ENCODE peak calls at places on chromosome 16, in seven cellular contexts. One of them, this sample, is unnamed.

GRCh38 chr16:68111379-68111778 is 26.2 kb downstream of the NFATC3 start:
- DNase-seq in sigmoid colon: no peak
- DNase-seq in upper lobe of left lung: no peak
- DNase-seq in esophagus muscularis mucosa: no peak
- DNase-seq in A549: no peak
- DNase-seq in tibial nerve: no peak
- DNase-seq in transverse colon: no peak
- DNase-seq in this sample: no peak

GRCh38 chr16:57871457-57871856 is 69.2 kb upstream of the KIFC3 start:
- DNase-seq in upper lobe of left lung: no peak
- DNase-seq in transverse colon: no peak
- DNase-seq in A549: peak
- DNase-seq in esophagus muscularis mucosa: no peak
- DNase-seq in sigmoid colon: no peak
- DNase-seq in tibial nerve: no peak
- DNase-seq in this sample: no peak

GRCh38 chr16:66426112-66427035 is 721 bp upstream of the BEAN1 start:
- DNase-seq in tibial nerve: no peak
- DNase-seq in transverse colon: no peak
- DNase-seq in esophagus muscularis mucosa: no peak
- DNase-seq in sigmoid colon: peak
- DNase-seq in A549: no peak
- DNase-seq in upper lobe of left lung: peak
- DNase-seq in this sample: no peak

GRCh38 chr16:4936181-4936990 is 562 bp downstream of the PPL start:
- DNase-seq in tibial nerve: no peak
- DNase-seq in upper lobe of left lung: peak
- DNase-seq in transverse colon: peak
- DNase-seq in sigmoid colon: peak
- DNase-seq in A549: no peak
- DNase-seq in esophagus muscularis mucosa: no peak
- DNase-seq in this sample: peak

GRCh38 chr16:89588413-89589109 is 13.0 kb downstream of the CPNE7 start:
- DNase-seq in upper lobe of left lung: peak
- DNase-seq in tibial nerve: no peak
- DNase-seq in sigmoid colon: no peak
- DNase-seq in transverse colon: no peak
- DNase-seq in esophagus muscularis mucosa: no peak
- DNase-seq in A549: no peak
- DNase-seq in this sample: no peak

GRCh38 chr16:87741700-87742415 is 23.9 kb downstream of the KLHDC4 start:
- DNase-seq in esophagus muscularis mucosa: no peak
- DNase-seq in sigmoid colon: no peak
- DNase-seq in transverse colon: no peak
- DNase-seq in upper lobe of left lung: no peak
- DNase-seq in A549: no peak
- DNase-seq in tibial nerve: no peak
- DNase-seq in this sample: no peak

GRCh38 chr16:22898874-22899348 is 84.9 kb downstream of the HS3ST2 start:
- DNase-seq in tibial nerve: peak
- DNase-seq in upper lobe of left lung: no peak
- DNase-seq in A549: peak
- DNase-seq in transverse colon: peak
- DNase-seq in sigmoid colon: peak
- DNase-seq in esophagus muscularis mucosa: no peak
- DNase-seq in this sample: peak

GRCh38 chr16:27701381-27701780 is 151.4 kb downstream of the KATNIP start:
- DNase-seq in sigmoid colon: peak
- DNase-seq in transverse colon: no peak
- DNase-seq in upper lobe of left lung: no peak
- DNase-seq in esophagus muscularis mucosa: no peak
- DNase-seq in tibial nerve: no peak
- DNase-seq in A549: no peak
- DNase-seq in this sample: no peak

GRCh38 chr16:21167929-21168602 is 9.6 kb downstream of the LDAF1 start:
- DNase-seq in tibial nerve: no peak
- DNase-seq in esophagus muscularis mucosa: no peak
- DNase-seq in upper lobe of left lung: no peak
- DNase-seq in sigmoid colon: no peak
- DNase-seq in A549: no peak
- DNase-seq in transverse colon: no peak
- DNase-seq in this sample: no peak

GRCh38 chr16:55832788-55833583 is at the start of gene CES1:
- DNase-seq in transverse colon: peak
- DNase-seq in upper lobe of left lung: peak
- DNase-seq in tibial nerve: peak
- DNase-seq in esophagus muscularis mucosa: peak
- DNase-seq in A549: no peak
- DNase-seq in sigmoid colon: peak
- DNase-seq in this sample: no peak

GRCh38 chr16:22210285-22210684 is 4.2 kb downstream of the EEF2K start:
- DNase-seq in A549: no peak
- DNase-seq in upper lobe of left lung: no peak
- DNase-seq in sigmoid colon: no peak
- DNase-seq in tibial nerve: no peak
- DNase-seq in transverse colon: no peak
- DNase-seq in esophagus muscularis mucosa: no peak
- DNase-seq in this sample: no peak

GRCh38 chr16:14362774-14363371 is 267.2 kb downstream of the PARN start:
- DNase-seq in transverse colon: no peak
- DNase-seq in A549: no peak
- DNase-seq in tibial nerve: no peak
- DNase-seq in esophagus muscularis mucosa: no peak
- DNase-seq in upper lobe of left lung: peak
- DNase-seq in sigmoid colon: peak
- DNase-seq in this sample: no peak

GRCh38 chr16:4217246-4218131 is 24.4 kb downstream of the SRL start:
- DNase-seq in transverse colon: peak
- DNase-seq in esophagus muscularis mucosa: no peak
- DNase-seq in upper lobe of left lung: peak
- DNase-seq in A549: no peak
- DNase-seq in sigmoid colon: no peak
- DNase-seq in tibial nerve: no peak
- DNase-seq in this sample: no peak

GRCh38 chr16:67727521-67728485 is 8.7 kb upstream of the GFOD2 start:
- DNase-seq in A549: no peak
- DNase-seq in transverse colon: no peak
- DNase-seq in esophagus muscularis mucosa: no peak
- DNase-seq in tibial nerve: no peak
- DNase-seq in sigmoid colon: peak
- DNase-seq in upper lobe of left lung: no peak
- DNase-seq in this sample: no peak

GRCh38 chr16:69223882-69224281 is 36.9 kb downstream of the SNTB2 start:
- DNase-seq in A549: no peak
- DNase-seq in transverse colon: no peak
- DNase-seq in upper lobe of left lung: no peak
- DNase-seq in esophagus muscularis mucosa: no peak
- DNase-seq in sigmoid colon: no peak
- DNase-seq in tibial nerve: no peak
- DNase-seq in this sample: no peak

GRCh38 chr16:51526622-51527021 is 375.6 kb upstream of the SALL1 start:
- DNase-seq in esophagus muscularis mucosa: no peak
- DNase-seq in tibial nerve: no peak
- DNase-seq in A549: no peak
- DNase-seq in upper lobe of left lung: no peak
- DNase-seq in transverse colon: no peak
- DNase-seq in sigmoid colon: no peak
- DNase-seq in this sample: no peak

GRCh38 chr16:24701521-24701951 is 27.9 kb upstream of the TNRC6A start:
- DNase-seq in tibial nerve: no peak
- DNase-seq in sigmoid colon: no peak
- DNase-seq in upper lobe of left lung: no peak
- DNase-seq in transverse colon: no peak
- DNase-seq in esophagus muscularis mucosa: no peak
- DNase-seq in A549: no peak
- DNase-seq in this sample: no peak

GRCh38 chr16:12546918-12547607 is 256.6 kb downstream of the CPPED1 start:
- DNase-seq in transverse colon: no peak
- DNase-seq in A549: no peak
- DNase-seq in tibial nerve: no peak
- DNase-seq in sigmoid colon: no peak
- DNase-seq in esophagus muscularis mucosa: no peak
- DNase-seq in upper lobe of left lung: no peak
- DNase-seq in this sample: no peak

GRCh38 chr16:11470676-11471415 is 115.9 kb downstream of the LITAF start:
- DNase-seq in upper lobe of left lung: no peak
- DNase-seq in sigmoid colon: no peak
- DNase-seq in tibial nerve: no peak
- DNase-seq in transverse colon: no peak
- DNase-seq in esophagus muscularis mucosa: no peak
- DNase-seq in A549: no peak
- DNase-seq in this sample: no peak

GRCh38 chr16:8673611-8674412 is 605 bp upstream of the ABAT start:
- DNase-seq in esophagus muscularis mucosa: no peak
- DNase-seq in tibial nerve: no peak
- DNase-seq in transverse colon: no peak
- DNase-seq in upper lobe of left lung: no peak
- DNase-seq in A549: no peak
- DNase-seq in sigmoid colon: peak
- DNase-seq in this sample: no peak

GRCh38 chr16:11916524-11917285 is 949 bp upstream of the GSPT1 start:
- DNase-seq in esophagus muscularis mucosa: no peak
- DNase-seq in sigmoid colon: no peak
- DNase-seq in transverse colon: peak
- DNase-seq in tibial nerve: no peak
- DNase-seq in A549: peak
- DNase-seq in upper lobe of left lung: no peak
- DNase-seq in this sample: peak

DNA sequence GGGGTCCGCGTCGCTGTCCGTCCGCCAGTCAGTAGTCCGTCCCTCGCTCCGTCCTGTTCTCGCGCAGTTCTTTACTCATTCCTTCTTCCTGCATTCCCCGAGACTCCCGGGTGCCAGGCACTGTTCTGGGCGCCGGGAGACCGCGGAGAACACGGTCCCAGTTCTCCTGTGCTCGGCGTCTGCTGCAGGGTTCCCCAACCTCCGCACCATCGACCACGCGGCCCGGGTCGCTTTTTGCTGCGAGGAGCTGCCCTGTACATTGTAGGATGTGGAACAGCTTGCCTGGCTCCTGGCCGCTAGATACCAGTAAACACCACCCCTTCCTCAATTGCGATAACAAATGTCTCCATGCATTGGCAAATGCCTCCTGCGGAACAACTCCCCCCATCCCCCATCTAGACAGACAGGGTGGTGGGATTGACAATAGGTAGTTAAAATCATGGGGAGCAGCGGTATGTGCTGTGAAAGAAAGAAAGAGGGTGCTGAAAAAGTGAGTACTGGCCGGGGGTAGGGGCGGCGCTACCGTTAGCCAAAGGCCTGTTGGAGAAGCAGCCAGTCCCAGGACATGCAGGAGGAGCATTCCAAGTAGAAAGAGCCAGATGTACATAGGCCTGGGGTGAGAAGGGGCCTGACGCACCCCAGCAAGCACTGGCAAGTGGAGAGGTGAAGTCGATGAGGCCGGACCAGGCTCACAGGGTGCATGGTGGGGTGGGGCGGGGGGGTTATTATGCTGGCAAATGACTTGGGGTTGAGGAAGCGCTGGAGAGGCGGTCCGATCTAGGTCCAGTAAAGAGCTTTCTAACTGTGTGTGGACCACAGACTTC is 655 bp downstream of the TRAF7 start:
- DNase-seq in transverse colon: no peak
- DNase-seq in tibial nerve: peak
- DNase-seq in sigmoid colon: no peak
- DNase-seq in esophagus muscularis mucosa: no peak
- DNase-seq in upper lobe of left lung: peak
- DNase-seq in A549: no peak
- DNase-seq in this sample: no peak
- TF ChIP-seq POLR2A in transverse colon: no peak
- TF ChIP-seq POLR2A in tibial nerve: no peak
- TF ChIP-seq POLR2A in sigmoid colon: no peak
- TF ChIP-seq POLR2A in esophagus muscularis mucosa: no peak
- TF ChIP-seq POLR2A in upper lobe of left lung: no peak
- TF ChIP-seq POLR2A in A549: no peak
- TF ChIP-seq POLR2A in this sample: no peak

GRCh38 chr16:62205459-62205858 is 169.2 kb upstream of the CDH8 start:
- DNase-seq in tibial nerve: no peak
- DNase-seq in sigmoid colon: no peak
- DNase-seq in upper lobe of left lung: no peak
- DNase-seq in A549: no peak
- DNase-seq in esophagus muscularis mucosa: no peak
- DNase-seq in transverse colon: no peak
- DNase-seq in this sample: no peak
- TF ChIP-seq EP300 in tibial nerve: no peak
- TF ChIP-seq EP300 in sigmoid colon: no peak
- TF ChIP-seq EP300 in upper lobe of left lung: no peak
- TF ChIP-seq EP300 in A549: no peak
- TF ChIP-seq EP300 in esophagus muscularis mucosa: no peak
- TF ChIP-seq EP300 in transverse colon: no peak
- TF ChIP-seq EP300 in this sample: no peak

GRCh38 chr16:30369938-30370443 is 303 bp downstream of the TBC1D10B start:
- DNase-seq in A549: no peak
- DNase-seq in transverse colon: no peak
- DNase-seq in esophagus muscularis mucosa: no peak
- DNase-seq in sigmoid colon: no peak
- DNase-seq in upper lobe of left lung: peak
- DNase-seq in tibial nerve: no peak
- DNase-seq in this sample: no peak
- H3K4me3 ChIP-seq in A549: peak
- H3K4me3 ChIP-seq in transverse colon: peak
- H3K4me3 ChIP-seq in esophagus muscularis mucosa: peak
- H3K4me3 ChIP-seq in sigmoid colon: peak
- H3K4me3 ChIP-seq in upper lobe of left lung: peak
- H3K4me3 ChIP-seq in tibial nerve: peak
- H3K4me3 ChIP-seq in this sample: peak

GRCh38 chr16:3023415-3023668 is 400 bp downstream of the HCFC1R1 start:
- DNase-seq in transverse colon: no peak
- DNase-seq in upper lobe of left lung: no peak
- DNase-seq in sigmoid colon: no peak
- DNase-seq in tibial nerve: no peak
- DNase-seq in esophagus muscularis mucosa: no peak
- DNase-seq in A549: peak
- DNase-seq in this sample: no peak
- TF ChIP-seq POLR2A in transverse colon: no peak
- TF ChIP-seq POLR2A in upper lobe of left lung: no peak
- TF ChIP-seq POLR2A in sigmoid colon: no peak
- TF ChIP-seq POLR2A in tibial nerve: no peak
- TF ChIP-seq POLR2A in esophagus muscularis mucosa: no peak
- TF ChIP-seq POLR2A in A549: no peak
- TF ChIP-seq POLR2A in this sample: no peak

GRCh38 chr16:28821874-28822519 is 802 bp upstream of the ATXN2L start:
- DNase-seq in tibial nerve: no peak
- DNase-seq in upper lobe of left lung: no peak
- DNase-seq in A549: no peak
- DNase-seq in sigmoid colon: no peak
- DNase-seq in transverse colon: no peak
- DNase-seq in esophagus muscularis mucosa: no peak
- DNase-seq in this sample: no peak
- TF ChIP-seq EP300 in tibial nerve: no peak
- TF ChIP-seq EP300 in upper lobe of left lung: no peak
- TF ChIP-seq EP300 in A549: no peak
- TF ChIP-seq EP300 in sigmoid colon: no peak
- TF ChIP-seq EP300 in transverse colon: no peak
- TF ChIP-seq EP300 in esophagus muscularis mucosa: no peak
- TF ChIP-seq EP300 in this sample: no peak

GRCh38 chr16:46687486-46687885 is 1.5 kb downstream of the VPS35 start:
- DNase-seq in transverse colon: no peak
- DNase-seq in tibial nerve: no peak
- DNase-seq in A549: no peak
- DNase-seq in sigmoid colon: no peak
- DNase-seq in upper lobe of left lung: no peak
- DNase-seq in esophagus muscularis mucosa: no peak
- DNase-seq in this sample: no peak
- H3K4me3 ChIP-seq in transverse colon: no peak
- H3K4me3 ChIP-seq in tibial nerve: peak
- H3K4me3 ChIP-seq in A549: peak
- H3K4me3 ChIP-seq in sigmoid colon: peak
- H3K4me3 ChIP-seq in upper lobe of left lung: peak
- H3K4me3 ChIP-seq in esophagus muscularis mucosa: peak
- H3K4me3 ChIP-seq in this sample: peak

GRCh38 chr16:528111-529011 is 849 bp downstream of the CAPN15 start:
- DNase-seq in tibial nerve: no peak
- DNase-seq in A549: no peak
- DNase-seq in transverse colon: peak
- DNase-seq in esophagus muscularis mucosa: no peak
- DNase-seq in sigmoid colon: no peak
- DNase-seq in upper lobe of left lung: peak
- DNase-seq in this sample: peak
- TF ChIP-seq POLR2A in tibial nerve: no peak
- TF ChIP-seq POLR2A in A549: no peak
- TF ChIP-seq POLR2A in transverse colon: peak
- TF ChIP-seq POLR2A in esophagus muscularis mucosa: no peak
- TF ChIP-seq POLR2A in sigmoid colon: peak
- TF ChIP-seq POLR2A in upper lobe of left lung: peak
- TF ChIP-seq POLR2A in this sample: peak

This sample was measured in stomach.